ENCODE peak calls at places on chromosomes 12 and 14, in four cellular contexts. G is HFFc6, J is H54, D is lower leg skin. W is an unnamed sample.

GRCh38 chr14:74492413-74493342 is at the start of gene NPC2:
- DNase-seq in G (no peak), J (no peak), D (no peak), W (peak; percentile 21)

GRCh38 chr12:17020765-17021164 is 414.8 kb upstream of the LMO3 start:
- DNase-seq in G (no peak), J (no peak), D (no peak), W (no peak)

GRCh38 chr14:64508215-64508776 is 3.7 kb downstream of the ZBTB1 start:
- DNase-seq in G (no peak), J (no peak), D (no peak), W (no peak)

GRCh38 chr14:92460916-92461579 is 52.5 kb upstream of the RIN3 start:
- DNase-seq in G (peak; percentile 71), J (no peak), D (no peak), W (peak; percentile 30)

GRCh38 chr12:39426636-39427245 is 16.2 kb downstream of the KIF21A start:
- DNase-seq in G (no peak), J (no peak), D (no peak), W (peak; percentile 94)

GRCh38 chr12:116314477-116314876 is 37.0 kb upstream of the MED13L start:
- DNase-seq in G (no peak), J (no peak), D (no peak), W (no peak)

GRCh38 chr14:37122919-37123639 is 49.3 kb downstream of the SLC25A21 start:
- DNase-seq in G (no peak), J (no peak), D (no peak), W (peak; percentile 27)

GRCh38 chr12:105748806-105749600 is 389.8 kb downstream of the NUAK1 start:
- DNase-seq in G (no peak), J (no peak), D (no peak), W (no peak)

GRCh38 chr12:95881331-95881955 is 22.7 kb downstream of the SNRPF start:
- DNase-seq in G (peak; percentile 7), J (no peak), D (no peak), W (peak; percentile 22)

GRCh38 chr14:35140718-35141581 is 18.6 kb downstream of the PRORP start:
- DNase-seq in G (peak; percentile 50), J (no peak), D (no peak), W (peak; percentile 41)

GRCh38 chr14:100692859-100693558 is 33.7 kb upstream of the DLK1 start:
- DNase-seq in G (peak; percentile 97), J (peak; percentile 95), D (no peak), W (peak; percentile 73)

GRCh38 chr12:43957732-43958131 is 121.9 kb downstream of the TMEM117 start:
- DNase-seq in G (peak; percentile 62), J (peak; percentile 8), D (no peak), W (peak; percentile 59)

GRCh38 chr14:52012635-52013034 is 23.3 kb downstream of the RTRAF start:
- DNase-seq in G (no peak), J (no peak), D (no peak), W (peak; percentile 30)

GRCh38 chr12:127282786-127283565 is 984.0 kb upstream of the TMEM132C start:
- DNase-seq in G (no peak), J (no peak), D (no peak), W (no peak)

GRCh38 chr12:71605034-71605433 is 58.6 kb downstream of the ZFC3H1 start:
- DNase-seq in G (no peak), J (no peak), D (no peak), W (no peak)

GRCh38 chr12:122467983-122468382 is 32.7 kb downstream of the ZCCHC8 start:
- DNase-seq in G (no peak), J (no peak), D (peak; percentile 53), W (no peak)

GRCh38 chr12:46964496-46965098 is 114.8 kb upstream of the PCED1B start:
- DNase-seq in G (peak; percentile 79), J (peak; percentile 26), D (no peak), W (peak; percentile 69)

GRCh38 chr12:106957617-106958016 is 1.9 kb downstream of the TMEM263 start:
- DNase-seq in G (no peak), J (no peak), D (no peak), W (no peak)

GRCh38 chr12:83156800-83157199 is 470.1 kb downstream of the TMTC2 start:
- DNase-seq in G (no peak), J (no peak), D (no peak), W (no peak)

GRCh38 chr12:62789856-62790255 is 145.1 kb downstream of the PPM1H start:
- DNase-seq in G (no peak), J (no peak), D (no peak), W (no peak)

GRCh38 chr14:90698379-90698869 is 117.8 kb downstream of the TTC7B start:
- DNase-seq in G (no peak), J (no peak), D (peak; percentile 36), W (peak; percentile 16)

GRCh38 chr12:69555461-69555860 is 29.8 kb upstream of the CCT2 start:
- DNase-seq in G (peak; percentile 96), J (peak; percentile 63), D (no peak), W (peak; percentile 96)

GRCh38 chr12:132114667-132115066 is 29.5 kb downstream of the DDX51 start:
- DNase-seq in G (no peak), J (no peak), D (no peak), W (no peak)

GRCh38 chr12:570949-571794 is 92.1 kb downstream of the NINJ2 start:
- DNase-seq in G (peak; percentile 77), J (peak; percentile 82), D (peak; percentile 85), W (peak; percentile 92)

GRCh38 chr14:24092960-24093900 is 881 bp upstream of the PCK2 start:
- DNase-seq in G (no peak), J (no peak), D (no peak), W (no peak)

GRCh38 chr14:89787525-89787924 is 167.0 kb downstream of the EFCAB11 start:
- DNase-seq in G (peak; percentile 16), J (no peak), D (no peak), W (peak; percentile 45)

GRCh38 chr12:55728185-55728931 is 451 bp downstream of the CD63 start:
- DNase-seq in G (peak; percentile 27), J (no peak), D (peak; percentile 82), W (peak; percentile 59)

GRCh38 chr14:69955855-69956567 is 76.8 kb downstream of the SMOC1 start:
- DNase-seq in G (no peak), J (no peak), D (no peak), W (no peak)

GRCh38 chr14:81311816-81312215 is 88.3 kb downstream of the STON2 start:
- DNase-seq in G (no peak), J (no peak), D (peak; percentile 63), W (no peak)

GRCh38 chr12:107805488-107806180 is 31.1 kb downstream of the ASCL4 start:
- DNase-seq in G (no peak), J (no peak), D (no peak), W (no peak)

GRCh38 chr12:95481072-95481471 is 7.1 kb downstream of the METAP2 start:
- DNase-seq in G (no peak), J (no peak), D (no peak), W (no peak)

GRCh38 chr12:57631566-57632368 is 1.2 kb downstream of the B4GALNT1 start:
- DNase-seq in G (no peak), J (no peak), D (no peak), W (no peak)

GRCh38 chr12:132488127-132489077 is 1.5 kb upstream of the FBRSL1 start:
- DNase-seq in G (no peak), J (no peak), D (peak; percentile 59), W (no peak)

GRCh38 chr12:116562090-116562489 is 2.9 kb downstream of the MAP1LC3B2 start:
- DNase-seq in G (no peak), J (no peak), D (no peak), W (no peak)

GRCh38 chr14:32576088-32576795 is 247.1 kb downstream of the AKAP6 start:
- DNase-seq in G (peak; percentile 47), J (no peak), D (peak; percentile 53), W (peak; percentile 63)

GRCh38 chr14:73007835-73008234 is 19.1 kb downstream of the ZFYVE1 start:
- DNase-seq in G (no peak), J (no peak), D (no peak), W (no peak)

GRCh38 chr12:120684523-120684932 is 2.4 kb upstream of the MLEC start:
- DNase-seq in G (peak; percentile 52), J (no peak), D (peak; percentile 24), W (peak; percentile 50)

GRCh38 chr12:79402626-79403025 is 288.1 kb downstream of the PAWR start:
- DNase-seq in G (peak; percentile 61), J (no peak), D (no peak), W (peak; percentile 68)

GRCh38 chr12:22687677-22688076 is 62.7 kb downstream of the ETNK1 start:
- DNase-seq in G (peak; percentile 71), J (no peak), D (no peak), W (peak; percentile 77)